ENCODE peak calls at places on chromosomes 16 and 17, in five cellular contexts. C is heart left ventricle, L is ascending aorta, J is ovary, U is neural progenitor cell. Y is an unnamed sample.

GRCh38 chr17:57875109-57876022 is 25.5 kb upstream of the MRPS23 start:
- DNase-seq in C (peak), L (peak), J (peak), U (peak), Y (peak)

GRCh38 chr16:64312292-64312691 is 809.6 kb downstream of the CDH11 start:
- DNase-seq in C (no peak), L (no peak), J (no peak), U (no peak), Y (no peak)

GRCh38 chr16:13081825-13082224 is 180.4 kb downstream of the SHISA9 start:
- DNase-seq in C (no peak), L (no peak), J (no peak), U (no peak), Y (no peak)

GRCh38 chr16:6665126-6665525 is 667.5 kb upstream of the RBFOX1 start:
- DNase-seq in C (no peak), L (no peak), J (no peak), U (no peak), Y (no peak)

GRCh38 chr17:78838574-78839005 is 2.0 kb downstream of the USP36 start:
- DNase-seq in C (no peak), L (no peak), J (no peak), U (no peak), Y (peak)

GRCh38 chr17:44795928-44796327 is 34.2 kb downstream of the GJC1 start:
- DNase-seq in C (no peak), L (no peak), J (no peak), U (no peak), Y (no peak)

GRCh38 chr16:75402174-75402820 is 31.0 kb downstream of the CFDP1 start:
- DNase-seq in C (no peak), L (no peak), J (no peak), U (no peak), Y (no peak)

GRCh38 chr17:73480740-73481139 is 163.5 kb downstream of the SDK2 start:
- DNase-seq in C (peak), L (no peak), J (no peak), U (no peak), Y (no peak)

GRCh38 chr17:29642171-29642611 is 19.5 kb upstream of the CORO6 start:
- DNase-seq in C (no peak), L (no peak), J (no peak), U (peak), Y (no peak)

GRCh38 chr17:33302394-33302793 is 9.3 kb upstream of the ASIC2 start:
- DNase-seq in C (no peak), L (no peak), J (no peak), U (no peak), Y (no peak)

GRCh38 chr16:6674071-6674470 is 658.6 kb upstream of the RBFOX1 start:
- DNase-seq in C (no peak), L (no peak), J (no peak), U (no peak), Y (no peak)

GRCh38 chr17:68570531-68570930 is 30.6 kb downstream of the FAM20A start:
- DNase-seq in C (no peak), L (no peak), J (no peak), U (no peak), Y (no peak)

GRCh38 chr17:9079461-9080103 is 58.3 kb downstream of the NTN1 start:
- DNase-seq in C (no peak), L (no peak), J (no peak), U (no peak), Y (no peak)

GRCh38 chr17:78781339-78782304 is at the start of gene CYTH1:
- DNase-seq in C (peak), L (no peak), J (peak), U (peak), Y (no peak)

GRCh38 chr17:10357768-10358167 is 15.0 kb downstream of the MYH13 start:
- DNase-seq in C (no peak), L (no peak), J (peak), U (peak), Y (no peak)

GRCh38 chr16:81585785-81586184 is 141.2 kb downstream of the CMIP start:
- DNase-seq in C (no peak), L (no peak), J (no peak), U (peak), Y (no peak)

GRCh38 chr16:86355114-86355513 is 155.2 kb upstream of the FOXF1 start:
- DNase-seq in C (no peak), L (no peak), J (no peak), U (no peak), Y (no peak)

GRCh38 chr16:48433116-48433848 is 48.1 kb upstream of the SIAH1 start:
- DNase-seq in C (no peak), L (no peak), J (no peak), U (no peak), Y (no peak)

GRCh38 chr16:73082608-73083007 is 34.7 kb upstream of the ZFHX3 start:
- DNase-seq in C (no peak), L (no peak), J (no peak), U (no peak), Y (no peak)

GRCh38 chr17:79459846-79460245 is 151.0 kb downstream of the RBFOX3 start:
- DNase-seq in C (no peak), L (no peak), J (no peak), U (no peak), Y (no peak)

GRCh38 chr16:75589301-75589700 is 23.1 kb downstream of the GABARAPL2 start:
- DNase-seq in C (peak), L (no peak), J (no peak), U (peak), Y (no peak)

GRCh38 chr17:32268734-32269288 is 3.2 kb downstream of the RHBDL3 start:
- DNase-seq in C (no peak), L (no peak), J (no peak), U (no peak), Y (no peak)

GRCh38 chr17:43528319-43528987 is 17.7 kb downstream of the ETV4 start:
- DNase-seq in C (peak), L (no peak), J (no peak), U (no peak), Y (no peak)

GRCh38 chr17:76266244-76266938 is 1.2 kb downstream of the UBALD2 start:
- DNase-seq in C (peak), L (no peak), J (no peak), U (no peak), Y (no peak)

GRCh38 chr17:77901476-77901875 is 57.0 kb upstream of the TNRC6C start:
- DNase-seq in C (no peak), L (no peak), J (no peak), U (peak), Y (no peak)

GRCh38 chr17:8951210-8951609 is 14.3 kb downstream of the PIK3R5 start:
- DNase-seq in C (no peak), L (no peak), J (no peak), U (no peak), Y (no peak)

GRCh38 chr17:82241183-82241925 is 12.5 kb downstream of the SLC16A3 start:
- DNase-seq in C (peak), L (peak), J (peak), U (no peak), Y (peak)

GRCh38 chr16:11627292-11627663 is 40.6 kb upstream of the LITAF start:
- DNase-seq in C (no peak), L (no peak), J (no peak), U (no peak), Y (no peak)

GRCh38 chr17:52157603-52158449 is 688 bp downstream of the CA10 start:
- DNase-seq in C (no peak), L (no peak), J (no peak), U (peak), Y (no peak)

GRCh38 chr16:48123104-48123788 is 32.5 kb downstream of the ABCC12 start:
- DNase-seq in C (no peak), L (peak), J (no peak), U (no peak), Y (no peak)

GRCh38 chr17:73952498-73953205 is 250.8 kb upstream of the RPL38 start:
- DNase-seq in C (peak), L (no peak), J (no peak), U (peak), Y (peak)

GRCh38 chr16:56286819-56287218 is 95.5 kb downstream of the GNAO1 start:
- DNase-seq in C (no peak), L (no peak), J (no peak), U (no peak), Y (no peak)

GRCh38 chr16:52621651-52622050 is 74.7 kb upstream of the TOX3 start:
- DNase-seq in C (no peak), L (no peak), J (no peak), U (no peak), Y (no peak)

GRCh38 chr17:21263351-21263750 is 10.1 kb upstream of the NATD1 start:
- DNase-seq in C (no peak), L (no peak), J (no peak), U (no peak), Y (no peak)

GRCh38 chr17:76331083-76331482 is 22.6 kb downstream of the PRPSAP1 start:
- DNase-seq in C (no peak), L (no peak), J (no peak), U (no peak), Y (no peak)

GRCh38 chr17:81898885-81899284 is 3.2 kb upstream of the NPB start:
- DNase-seq in C (no peak), L (no peak), J (no peak), U (no peak), Y (no peak)

GRCh38 chr17:42248351-42249179 is 27.6 kb downstream of the STAT5B start:
- DNase-seq in C (peak), L (peak), J (peak), U (peak), Y (peak)

GRCh38 chr16:19008245-19008644 is 24.5 kb downstream of the TMC7 start:
- DNase-seq in C (no peak), L (no peak), J (no peak), U (peak), Y (no peak)

GRCh38 chr16:14961405-14962186 is 13.2 kb upstream of the PDXDC1 start:
- DNase-seq in C (no peak), L (no peak), J (no peak), U (no peak), Y (peak)

DNA sequence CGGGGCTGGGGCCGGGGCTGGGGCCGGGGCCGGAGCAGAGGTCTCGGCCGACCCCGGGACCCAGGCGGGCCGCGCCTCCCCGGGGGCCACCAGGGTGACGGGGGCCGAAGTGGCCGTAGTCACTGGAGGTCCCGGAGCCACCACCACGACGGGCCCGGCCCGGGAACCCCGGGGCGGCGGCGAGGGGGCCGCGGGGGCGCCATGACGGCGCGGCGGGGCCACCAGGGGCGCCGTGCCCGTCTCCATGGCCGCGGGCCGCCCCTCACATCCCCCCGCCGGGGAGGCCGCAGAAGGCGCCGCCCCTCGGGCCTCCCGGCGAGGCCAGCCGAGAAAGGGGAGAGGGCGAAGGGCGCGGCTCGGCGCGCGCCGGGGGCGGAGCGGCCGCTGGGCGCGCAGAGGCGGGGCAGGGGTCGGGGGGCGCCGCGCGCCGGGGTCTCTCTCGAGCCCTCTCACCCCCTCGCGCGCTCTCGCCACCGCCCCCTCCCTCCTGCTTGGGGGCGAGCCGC is 303 bp downstream of the TBC1D10B start:
- DNase-seq in C (no peak), L (no peak), J (no peak), U (no peak), Y (no peak)
- TF ChIP-seq CTCF in C (peak), L (peak), J (no peak), U (peak), Y (no peak)

GRCh38 chr16:67858448-67858993 is 11.0 kb upstream of the CENPT start:
- DNase-seq in C (no peak), L (no peak), J (no peak), U (no peak), Y (no peak)

GRCh38 chr16:67853670-67854069 is 6.2 kb upstream of the CENPT start:
- DNase-seq in C (no peak), L (no peak), J (no peak), U (no peak), Y (no peak)

GRCh38 chr16:67855789-67856188 is 8.3 kb upstream of the CENPT start:
- DNase-seq in C (no peak), L (no peak), J (peak), U (no peak), Y (no peak)

GRCh38 chr16:67857547-67858233 is 10.2 kb upstream of the CENPT start:
- DNase-seq in C (peak), L (peak), J (no peak), U (no peak), Y (peak)

GRCh38 chr16:67856927-67857546 is 9.5 kb upstream of the CENPT start:
- DNase-seq in C (no peak), L (no peak), J (no peak), U (no peak), Y (no peak)
- H3K27ac ChIP-seq in C (peak), L (peak), J (no peak), U (no peak), Y (peak)

DNA sequence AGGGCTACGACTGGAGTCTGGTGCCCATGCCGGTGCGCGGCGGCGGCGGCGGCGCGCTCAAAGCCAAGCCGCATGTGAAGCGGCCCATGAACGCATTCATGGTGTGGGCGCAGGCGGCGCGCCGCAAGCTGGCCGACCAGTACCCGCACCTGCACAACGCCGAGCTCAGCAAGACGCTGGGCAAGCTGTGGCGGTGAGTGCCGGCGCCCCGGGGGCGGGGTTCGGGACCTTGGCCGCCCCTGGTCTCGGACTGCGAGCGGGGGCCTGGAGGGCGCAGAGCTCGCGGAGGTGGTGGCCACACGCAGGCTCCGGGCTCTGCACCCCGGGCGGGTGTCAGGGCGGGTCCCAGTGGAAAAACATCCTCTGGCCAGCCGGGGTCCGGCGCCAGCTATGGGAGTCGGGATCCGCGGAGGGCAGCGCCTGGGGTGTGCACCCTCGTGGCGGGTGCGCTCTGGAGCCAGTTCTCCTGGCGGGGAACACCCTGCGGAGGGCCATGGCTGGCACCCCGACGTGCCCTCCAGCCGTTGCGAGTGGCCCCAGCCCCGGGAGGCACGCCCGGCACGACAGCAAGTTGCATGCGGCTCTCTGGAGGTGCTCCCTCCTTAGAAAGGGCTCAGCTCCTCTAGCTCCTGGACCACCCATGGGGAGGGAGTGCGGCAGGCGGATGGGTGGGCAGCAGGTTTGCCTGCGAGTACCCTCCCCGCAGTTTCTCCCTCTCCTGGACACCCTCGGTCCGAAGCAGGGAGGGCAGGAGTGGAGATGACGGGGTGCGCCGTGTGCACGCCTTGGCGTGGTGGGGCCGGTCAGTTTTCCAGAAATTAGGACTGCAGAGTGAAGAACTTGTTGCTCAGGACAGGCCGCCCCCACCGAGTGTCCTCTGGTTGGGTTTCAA is 828 bp downstream of the SOX8 start:
- DNase-seq in C (no peak), L (no peak), J (no peak), U (peak), Y (no peak)
- H3K4me3 ChIP-seq in C (peak), L (peak), J (peak), U (peak), Y (peak)

DNA sequence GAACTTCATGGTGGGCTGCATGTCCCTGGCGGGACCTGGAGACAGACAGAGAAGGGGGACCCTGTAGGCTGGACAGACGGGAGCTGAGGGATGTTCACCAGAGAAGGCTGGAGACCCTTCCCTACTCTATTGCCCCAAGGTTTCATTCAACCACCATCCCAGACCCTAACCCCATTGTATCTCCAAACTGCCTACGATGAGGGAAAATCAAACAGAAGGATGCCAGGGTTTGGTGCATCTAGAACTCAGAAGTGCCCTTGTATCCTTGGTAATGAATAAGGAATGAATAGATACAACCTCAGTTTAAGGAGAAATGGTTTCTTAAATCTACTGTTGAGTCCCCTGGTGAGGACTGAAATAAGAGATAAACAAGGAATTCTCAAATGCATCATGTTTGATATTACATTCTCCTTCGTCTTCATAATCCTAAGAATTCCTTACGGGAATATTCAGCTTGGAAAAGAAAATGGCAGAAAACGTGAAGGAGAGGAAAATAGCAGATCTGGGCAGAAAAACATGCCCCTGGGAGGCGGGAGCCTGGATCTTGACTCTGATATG is 16.4 kb downstream of the TNS4 start:
- DNase-seq in C (no peak), L (no peak), J (no peak), U (no peak), Y (no peak)
- TF ChIP-seq CTCF in C (no peak), L (no peak), J (no peak), U (no peak), Y (no peak)

GRCh38 chr17:50319630-50320029 is 26.3 kb upstream of the XYLT2 start:
- DNase-seq in C (no peak), L (no peak), J (no peak), U (no peak), Y (no peak)
- H3K27ac ChIP-seq in C (no peak), L (no peak), J (no peak), U (no peak), Y (no peak)

GRCh38 chr16:29809031-29809747 is 2.8 kb upstream of the PRRT2 start:
- DNase-seq in C (peak), L (no peak), J (peak), U (no peak), Y (peak)

GRCh38 chr16:29807426-29808218 is 1.3 kb downstream of the MAZ start:
- DNase-seq in C (peak), L (peak), J (peak), U (peak), Y (peak)

GRCh38 chr16:29806641-29807425 is 504 bp downstream of the MAZ start:
- DNase-seq in C (peak), L (no peak), J (peak), U (peak), Y (peak)

GRCh38 chr16:29809850-29810698 is 1.9 kb upstream of the PRRT2 start:
- DNase-seq in C (peak), L (no peak), J (peak), U (peak), Y (peak)

DNA sequence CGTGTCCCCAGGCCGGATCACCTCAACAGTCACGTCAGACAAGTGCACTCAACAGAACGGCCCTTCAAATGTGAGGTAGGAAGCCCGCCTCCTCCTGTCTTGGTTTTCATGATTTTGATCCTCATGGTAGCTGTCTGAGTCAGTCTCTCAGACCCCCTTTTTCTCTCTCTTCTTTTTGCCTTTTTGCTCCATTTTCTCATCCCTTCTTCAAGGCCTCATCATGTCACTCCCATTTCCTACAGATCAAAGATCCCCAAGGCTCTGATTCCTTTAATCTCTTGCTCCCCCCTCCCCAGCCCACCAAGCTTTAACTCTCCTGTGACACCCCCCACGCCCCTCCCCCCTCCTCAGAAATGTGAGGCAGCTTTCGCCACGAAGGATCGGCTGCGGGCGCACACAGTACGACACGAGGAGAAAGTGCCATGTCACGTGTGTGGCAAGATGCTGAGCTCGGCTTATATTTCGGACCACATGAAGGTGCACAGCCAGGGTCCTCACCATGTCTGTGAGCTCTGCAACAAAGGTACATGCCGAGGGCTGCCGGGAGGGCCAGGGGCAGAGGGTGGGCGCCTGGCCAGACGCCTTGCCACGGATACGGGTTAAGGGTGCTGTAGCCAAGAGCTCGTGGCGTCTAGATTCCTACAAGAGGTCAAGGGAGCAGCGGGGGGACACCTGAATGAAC is 2.0 kb downstream of the MAZ start:
- DNase-seq in C (peak), L (no peak), J (peak), U (no peak), Y (no peak)
- H3K4me3 ChIP-seq in C (no peak), L (peak), J (peak), U (peak), Y (peak)

GRCh38 chr16:84950906-84951305 is 60.4 kb downstream of the ZDHHC7 start:
- DNase-seq in C (no peak), L (no peak), J (no peak), U (no peak), Y (no peak)
- TF ChIP-seq CTCF in C (no peak), L (no peak), J (no peak), U (peak), Y (no peak)

Y was measured in coronary artery.